ENCODE peak calls at places on chromosomes 7 and 10, in eight cellular contexts. O is spleen; M is testis; S is ascending aorta; U is CD8-positive, alpha-beta memory T cell; B is small intestine; T is GM23248; H is prostate gland. I is an unnamed sample.

GRCh38 chr7:151009340-151010001 is 14.8 kb downstream of the ATG9B start:
- DNase-seq in O (no peak), M (no peak), S (no peak), U (no peak), B (no peak), T (no peak), H (no peak), I (no peak)

GRCh38 chr10:68333058-68333395 is 299 bp upstream of the PBLD start:
- DNase-seq in O (no peak), M (no peak), S (no peak), U (no peak), B (no peak), T (peak; percentile 75), H (no peak), I (no peak)

GRCh38 chr10:93067443-93068365 is 6.0 kb upstream of the CYP26A1 start:
- DNase-seq in O (no peak), M (no peak), S (no peak), U (no peak), B (no peak), T (no peak), H (no peak), I (no peak)

GRCh38 chr10:97849101-97849490 is 547 bp upstream of the GOLGA7B start:
- DNase-seq in O (peak; percentile 22), M (no peak), S (no peak), U (no peak), B (peak; percentile 67), T (no peak), H (no peak), I (no peak)

GRCh38 chr10:12186324-12186723 is 9.4 kb downstream of the NUDT5 start:
- DNase-seq in O (no peak), M (no peak), S (no peak), U (no peak), B (no peak), T (no peak), H (no peak), I (no peak)

GRCh38 chr7:55156919-55157318 is 138.1 kb downstream of the EGFR start:
- DNase-seq in O (peak; percentile 36), M (no peak), S (no peak), U (no peak), B (no peak), T (no peak), H (no peak), I (no peak)

GRCh38 chr10:71728218-71728737 is 8.7 kb upstream of the C10orf105 start:
- DNase-seq in O (peak; percentile 84), M (no peak), S (no peak), U (no peak), B (no peak), T (peak; percentile 41), H (no peak), I (no peak)

GRCh38 chr7:38731195-38731594 is 100.0 kb upstream of the AMPH start:
- DNase-seq in O (no peak), M (no peak), S (no peak), U (no peak), B (no peak), T (peak; percentile 58), H (no peak), I (no peak)

DNA sequence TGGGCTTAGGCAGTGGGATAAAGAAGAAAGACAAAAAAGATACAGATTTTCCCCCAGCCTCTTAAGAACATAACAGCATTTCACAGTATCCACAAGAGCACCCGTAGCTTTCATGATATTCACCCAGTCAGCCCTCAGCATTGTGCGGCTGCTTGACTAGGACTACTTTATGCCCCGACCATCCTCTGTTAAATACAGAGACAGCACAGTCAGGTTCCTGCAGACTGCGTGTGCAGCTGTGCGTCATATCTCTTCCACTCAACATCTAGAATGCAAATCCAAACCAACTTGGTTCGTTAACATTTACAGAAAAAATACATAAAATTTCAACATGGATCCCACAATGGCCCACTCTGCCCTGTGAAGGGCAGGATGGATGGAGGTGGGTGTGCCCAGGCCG is 33.8 kb downstream of the PIK3AP1 start:
- DNase-seq in O (no peak), M (no peak), S (no peak), U (no peak), B (no peak), T (no peak), H (no peak), I (no peak)
- H3K4me1 ChIP-seq in O (peaks cover 42% of the 10 kb centered on the region), M (no peaks in the 10 kb centered on the region), S (no peaks in the 10 kb centered on the region), U (no peaks in the 10 kb centered on the region), B (no peaks in the 10 kb centered on the region), T (peaks cover 6% of the 10 kb centered on the region), H (no peaks in the 10 kb centered on the region), I (no peaks in the 10 kb centered on the region)

GRCh38 chr7:22667562-22668239 is 59.3 kb upstream of the IL6 start:
- DNase-seq in O (no peak), M (no peak), S (no peak), U (no peak), B (no peak), T (peak; percentile 82), H (no peak), I (no peak)
- H3K4me1 ChIP-seq in O (peaks cover 5% of the 10 kb centered on the region), M (no peaks in the 10 kb centered on the region), S (no peaks in the 10 kb centered on the region), U (peaks cover 14% of the 10 kb centered on the region), B (no peaks in the 10 kb centered on the region), T (peaks cover 48% of the 10 kb centered on the region), H (no peaks in the 10 kb centered on the region), I (no peaks in the 10 kb centered on the region)

DNA sequence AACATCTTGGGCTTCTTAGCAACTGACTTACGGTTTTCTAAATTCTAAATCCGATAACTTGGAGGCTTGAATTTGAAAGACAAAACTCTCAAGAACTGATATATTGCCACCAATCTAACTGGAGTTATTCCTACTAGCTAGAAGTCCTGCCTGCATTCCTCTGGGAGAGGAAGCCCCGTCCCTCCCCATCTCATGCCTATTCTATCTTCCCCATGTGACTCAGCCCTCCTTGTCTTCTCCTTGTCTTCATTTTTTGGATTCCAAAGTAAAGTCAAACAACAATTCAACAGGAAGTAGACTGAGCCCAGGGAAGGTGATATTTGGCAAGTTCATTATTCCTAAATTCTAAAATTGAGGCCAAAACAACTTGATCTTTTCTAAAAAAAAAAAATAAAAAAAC is 587.7 kb downstream of the KCNMA1 start:
- DNase-seq in O (no peak), M (no peak), S (no peak), U (no peak), B (no peak), T (peak; percentile 41), H (no peak), I (no peak)
- H3K4me1 ChIP-seq in O (no peaks in the 10 kb centered on the region), M (no peaks in the 10 kb centered on the region), S (no peaks in the 10 kb centered on the region), U (no peaks in the 10 kb centered on the region), B (no peaks in the 10 kb centered on the region), T (peaks cover 8% of the 10 kb centered on the region), H (no peaks in the 10 kb centered on the region), I (no peaks in the 10 kb centered on the region)

GRCh38 chr7:80900583-80901576 is 18.0 kb downstream of the SEMA3C start:
- DNase-seq in O (no peak), M (no peak), S (no peak), U (no peak), B (no peak), T (peak; percentile 86), H (no peak), I (no peak)

GRCh38 chr7:80907141-80907601 is 11.7 kb downstream of the SEMA3C start:
- DNase-seq in O (no peak), M (no peak), S (no peak), U (no peak), B (no peak), T (no peak), H (no peak), I (no peak)

GRCh38 chr7:80905334-80905733 is 13.5 kb downstream of the SEMA3C start:
- DNase-seq in O (no peak), M (no peak), S (no peak), U (no peak), B (no peak), T (no peak), H (no peak), I (no peak)

GRCh38 chr7:80902035-80902434 is 16.8 kb downstream of the SEMA3C start:
- DNase-seq in O (no peak), M (no peak), S (no peak), U (no peak), B (no peak), T (no peak), H (no peak), I (no peak)

DNA sequence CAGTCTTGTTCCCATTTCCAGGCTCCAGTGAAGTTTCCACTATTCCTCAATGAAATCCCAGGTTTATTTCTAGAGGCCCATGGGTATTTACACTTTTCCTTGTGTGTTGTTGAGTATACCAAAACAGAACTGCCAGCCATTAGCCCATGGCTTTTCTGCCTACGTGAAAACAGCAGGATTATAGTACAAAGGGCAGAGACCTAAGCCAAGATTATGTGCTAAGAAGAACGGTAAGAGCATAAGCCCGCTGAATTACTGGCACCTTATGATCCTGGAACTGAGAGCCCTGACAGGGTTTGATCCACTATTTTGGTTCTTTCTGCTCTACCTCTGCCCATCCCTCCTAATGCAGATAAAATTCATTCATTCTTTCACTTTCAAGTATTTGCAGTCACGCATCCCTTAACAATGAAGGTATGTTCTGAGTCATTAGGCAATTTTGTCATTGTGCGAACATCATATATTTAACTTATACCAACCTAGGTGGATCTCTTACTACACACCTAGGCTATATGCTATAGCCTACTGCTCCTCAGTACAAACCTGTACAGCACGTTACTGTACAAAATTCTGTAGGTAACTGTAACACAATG is 16.0 kb downstream of the SEMA3C start:
- DNase-seq in O (no peak), M (no peak), S (no peak), U (no peak), B (peak; percentile 42), T (no peak), H (no peak), I (no peak)
- H3K4me1 ChIP-seq in O (no peaks in the 10 kb centered on the region), M (peaks cover 7% of the 10 kb centered on the region), S (no peaks in the 10 kb centered on the region), U (no peaks in the 10 kb centered on the region), B (peaks cover 2% of the 10 kb centered on the region), T (peaks cover 51% of the 10 kb centered on the region), H (no peaks in the 10 kb centered on the region), I (no peaks in the 10 kb centered on the region)

GRCh38 chr7:23369695-23370404 is 70.7 kb downstream of the MALSU1 start:
- DNase-seq in O (no peak), M (no peak), S (no peak), U (no peak), B (peak; percentile 56), T (no peak), H (no peak), I (no peak)
- H3K4me1 ChIP-seq in O (peaks cover 11% of the 10 kb centered on the region), M (no peaks in the 10 kb centered on the region), S (no peaks in the 10 kb centered on the region), U (peaks cover 9% of the 10 kb centered on the region), B (no peaks in the 10 kb centered on the region), T (no peaks in the 10 kb centered on the region), H (no peaks in the 10 kb centered on the region), I (no peaks in the 10 kb centered on the region)

GRCh38 chr10:80163741-80164341 is 31.3 kb downstream of the PLAC9 start:
- DNase-seq in O (no peak), M (no peak), S (no peak), U (no peak), B (peak; percentile 92), T (peak; percentile 80), H (no peak), I (no peak)
- H3K4me1 ChIP-seq in O (no peaks in the 10 kb centered on the region), M (peaks cover 10% of the 10 kb centered on the region), S (peaks cover 31% of the 10 kb centered on the region), U (no peaks in the 10 kb centered on the region), B (no peaks in the 10 kb centered on the region), T (peaks cover 36% of the 10 kb centered on the region), H (peaks cover 14% of the 10 kb centered on the region), I (peaks cover 10% of the 10 kb centered on the region)

DNA sequence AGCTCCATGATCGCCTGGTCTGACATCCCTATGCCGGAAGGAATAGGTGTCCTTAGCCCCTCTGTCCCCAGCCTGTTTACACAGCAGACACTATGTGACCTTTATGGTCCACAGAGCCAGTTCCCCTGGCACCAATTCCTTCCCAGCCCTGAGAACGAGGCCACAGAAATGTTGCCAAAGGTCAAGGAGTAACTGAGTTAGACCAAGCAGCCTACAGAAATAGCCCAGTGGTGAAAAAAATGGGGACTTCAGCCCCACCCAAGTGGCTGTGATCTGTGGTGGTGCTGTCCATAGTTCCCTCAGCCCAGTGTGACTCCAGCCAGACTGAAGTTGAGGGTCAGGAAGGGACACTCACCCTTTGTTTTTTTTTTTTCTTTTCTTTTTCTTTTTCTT is 2.5 kb downstream of the PGAM2 start:
- DNase-seq in O (no peak), M (no peak), S (no peak), U (peak; percentile 35), B (no peak), T (no peak), H (no peak), I (no peak)
- H3K4me1 ChIP-seq in O (peaks cover 24% of the 10 kb centered on the region), M (peaks cover 22% of the 10 kb centered on the region), S (peaks cover 9% of the 10 kb centered on the region), U (peaks cover 16% of the 10 kb centered on the region), B (no peaks in the 10 kb centered on the region), T (no peaks in the 10 kb centered on the region), H (no peaks in the 10 kb centered on the region), I (peaks cover 12% of the 10 kb centered on the region)

GRCh38 chr7:78695826-78696225 is 757.6 kb downstream of the MAGI2 start:
- DNase-seq in O (no peak), M (no peak), S (no peak), U (no peak), B (no peak), T (no peak), H (no peak), I (no peak)
- H3K4me1 ChIP-seq in O (no peaks in the 10 kb centered on the region), M (no peaks in the 10 kb centered on the region), S (no peaks in the 10 kb centered on the region), U (no peaks in the 10 kb centered on the region), B (no peaks in the 10 kb centered on the region), T (peaks cover 6% of the 10 kb centered on the region), H (no peaks in the 10 kb centered on the region), I (no peaks in the 10 kb centered on the region)

I was measured in breast epithelium.